ENCODE peak calls at places on chromosomes 16 and 17, in six cellular contexts. D, U, R, E, Q and C are unnamed samples. For H3K27me3 and H3K4me1, the result is how much of the 10 kb centered on the place peaks cover.

GRCh38 chr16:79843631-79844043 is 243.1 kb upstream of the MAF start:
- DNase-seq in R (no peak), D (no peak), Q (no peak), U (no peak), E (no peak), C (peak)

GRCh38 chr17:67452681-67453554 is 75.8 kb downstream of the PITPNC1 start:
- DNase-seq in E (no peak), U (no peak), Q (no peak), R (no peak), D (no peak), C (no peak)

GRCh38 chr16:11824362-11824761 is 27.0 kb downstream of the RSL1D1 start:
- DNase-seq in Q (peak), E (no peak), R (peak), D (peak), U (no peak), C (no peak)

GRCh38 chr17:44831270-44831770 is 1.2 kb upstream of the GJC1 start:
- DNase-seq in R (no peak), U (no peak), Q (no peak), E (no peak), D (no peak), C (no peak)

GRCh38 chr16:13898233-13898632 is 21.7 kb upstream of the ERCC4 start:
- DNase-seq in Q (no peak), U (no peak), D (no peak), E (no peak), R (no peak), C (no peak)

GRCh38 chr17:37310940-37311339 is 64.8 kb upstream of the C17orf78 start:
- DNase-seq in E (no peak), Q (no peak), R (no peak), U (peak), D (no peak), C (no peak)

GRCh38 chr16:23339781-23340180 is 37.7 kb downstream of the SCNN1B start:
- DNase-seq in R (no peak), E (no peak), D (no peak), Q (no peak), U (no peak), C (peak)

GRCh38 chr16:65059421-65059980 is 62.4 kb downstream of the CDH11 start:
- DNase-seq in Q (peak), D (no peak), E (no peak), U (no peak), R (no peak), C (no peak)

GRCh38 chr16:67516296-67517177 is 12.1 kb upstream of the RIPOR1 start:
- DNase-seq in E (peak), U (peak), D (no peak), R (no peak), Q (no peak), C (no peak)

GRCh38 chr17:9763643-9764042 is 27.7 kb downstream of the DHRS7C start:
- DNase-seq in E (no peak), U (no peak), R (no peak), D (no peak), Q (no peak), C (no peak)

GRCh38 chr17:6605142-6605541 is 35.4 kb downstream of the KIAA0753 start:
- DNase-seq in D (no peak), E (no peak), R (no peak), Q (no peak), U (no peak), C (no peak)

GRCh38 chr17:77495575-77495974 is 354.8 kb downstream of the SEC14L1 start:
- DNase-seq in U (no peak), D (peak), Q (peak), R (peak), E (no peak), C (no peak)

GRCh38 chr16:77971306-77972131 is 50.8 kb upstream of the CLEC3A start:
- DNase-seq in E (peak), R (peak), U (peak), Q (peak), D (peak), C (peak)

GRCh38 chr16:66984902-66985311 is 3.5 kb upstream of the CES4A start:
- DNase-seq in Q (no peak), D (no peak), U (no peak), R (no peak), E (no peak), C (no peak)

GRCh38 chr16:74449470-74449869 is 28.2 kb upstream of the CLEC18B start:
- DNase-seq in E (peak), Q (no peak), R (no peak), U (no peak), D (no peak), C (peak)

GRCh38 chr16:88782454-88783390 is 2.3 kb downstream of the PIEZO1 start:
- DNase-seq in U (peak), E (peak), Q (no peak), D (no peak), R (no peak), C (peak)

GRCh38 chr17:18981642-18982424 is 22.7 kb downstream of the FAM83G start:
- DNase-seq in E (peak), Q (no peak), D (peak), R (no peak), U (peak), C (peak)

GRCh38 chr17:65515959-65516948 is 45.2 kb downstream of the AXIN2 start:
- DNase-seq in E (peak), R (no peak), Q (no peak), D (no peak), U (peak), C (no peak)

GRCh38 chr16:86823895-86824671 is 245.7 kb downstream of the FOXL1 start:
- DNase-seq in E (peak), Q (no peak), D (no peak), R (no peak), U (peak), C (peak)

GRCh38 chr16:66135376-66135775 is 231.1 kb upstream of the CDH5 start:
- DNase-seq in U (peak), D (no peak), E (peak), R (peak), Q (peak), C (no peak)

GRCh38 chr17:69605571-69605970 is 191.1 kb downstream of the MAP2K6 start:
- DNase-seq in U (no peak), R (no peak), D (no peak), Q (no peak), E (peak), C (no peak)

GRCh38 chr16:56960681-56961281 is 969 bp upstream of the CETP start:
- DNase-seq in R (no peak), U (no peak), E (peak), Q (no peak), D (no peak), C (no peak)

GRCh38 chr16:71439531-71439930 is 2.3 kb downstream of the TLE7 start:
- DNase-seq in D (no peak), E (no peak), Q (no peak), R (no peak), U (peak), C (no peak)

GRCh38 chr16:78727536-78727935 is 628.1 kb downstream of the WWOX start:
- DNase-seq in Q (no peak), E (no peak), D (no peak), U (no peak), R (no peak), C (no peak)

GRCh38 chr16:87850009-87851006 is 19.0 kb downstream of the SLC7A5 start:
- DNase-seq in D (peak), U (no peak), R (peak), Q (peak), E (peak), C (no peak)

GRCh38 chr16:30166202-30166902 is 17.1 kb upstream of the CORO1A start:
- DNase-seq in Q (no peak), D (no peak), R (no peak), U (no peak), E (no peak), C (no peak)

GRCh38 chr17:82350182-82351030 is 8.6 kb upstream of the TEX19 start:
- DNase-seq in Q (no peak), D (no peak), U (no peak), E (no peak), R (no peak), C (no peak)

GRCh38 chr17:27523712-27524111 is 67.5 kb downstream of the KSR1 start:
- DNase-seq in D (no peak), E (no peak), Q (no peak), U (no peak), R (no peak), C (peak)

GRCh38 chr17:61542027-61542426 is 49.0 kb downstream of the NACA2 start:
- DNase-seq in Q (no peak), U (no peak), R (no peak), E (no peak), D (no peak), C (no peak)
- H3K27me3 ChIP-seq in Q (under half), U (under half), R (under half), E (under half), D (under half), C (under half)

DNA sequence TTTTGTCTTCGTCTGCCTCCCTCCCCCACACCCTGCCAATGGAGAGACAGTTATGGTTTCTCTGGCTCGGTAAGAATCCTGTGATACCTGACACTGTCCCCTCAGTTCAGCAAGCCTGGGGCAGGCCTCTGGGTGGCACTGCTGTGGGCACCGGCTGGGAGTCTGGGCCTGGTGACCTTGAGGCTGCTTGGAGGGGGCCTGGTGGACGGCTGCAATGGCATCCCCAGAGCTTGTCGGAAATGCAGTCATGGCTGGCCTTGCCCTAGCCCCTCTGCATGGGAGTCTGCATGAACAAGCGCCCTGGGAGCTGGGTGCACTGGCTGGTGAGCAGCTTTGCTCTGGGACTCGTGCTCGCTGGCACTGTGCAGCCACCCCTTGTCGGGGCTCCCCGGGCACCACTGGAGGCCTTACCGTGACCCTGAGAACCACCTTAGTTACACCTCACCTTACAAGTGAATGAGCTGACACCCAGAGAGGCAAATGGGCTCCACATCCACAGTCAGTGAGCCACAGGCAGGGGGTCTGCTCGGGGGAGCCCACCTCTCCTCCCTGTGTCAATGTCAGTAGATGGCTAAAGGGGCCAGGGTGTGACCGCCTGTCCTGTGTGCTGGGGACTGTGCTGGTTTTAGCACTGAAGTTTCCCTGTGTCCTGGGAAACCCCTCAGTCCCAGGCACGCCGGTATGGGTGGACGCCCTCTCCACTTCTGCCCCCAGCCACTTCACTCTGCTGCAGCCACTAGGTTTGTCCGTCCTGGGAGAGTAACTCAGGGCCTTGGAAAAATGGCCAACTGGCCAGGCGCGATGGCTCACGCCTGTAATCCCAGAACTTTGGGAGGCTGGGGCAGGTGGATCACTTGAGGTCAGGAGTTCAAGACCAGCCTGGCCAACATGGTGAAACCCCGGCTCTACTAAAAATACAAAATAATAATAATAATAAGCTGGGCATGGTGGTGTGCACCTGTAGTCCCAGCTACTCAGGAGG is 1.4 kb downstream of the LGALS3BP start:
- DNase-seq in D (no peak), E (no peak), U (no peak), R (peak), Q (peak), C (no peak)
- H3K4me1 ChIP-seq in D (under half), E (under half), U (under half), R (under half), Q (under half), C (half or more)

GRCh38 chr17:58265902-58266875 is 14.5 kb downstream of the MPO start:
- DNase-seq in R (peak), D (no peak), Q (no peak), U (no peak), E (no peak), C (no peak)

GRCh38 chr17:58263773-58264172 is 17.0 kb downstream of the MPO start:
- DNase-seq in R (no peak), Q (no peak), E (no peak), D (no peak), U (no peak), C (no peak)

GRCh38 chr17:58265266-58265665 is 15.5 kb downstream of the MPO start:
- DNase-seq in D (no peak), R (no peak), U (no peak), Q (no peak), E (no peak), C (no peak)

GRCh38 chr17:58262149-58262548 is 18.6 kb downstream of the MPO start:
- DNase-seq in R (peak), U (no peak), Q (no peak), E (no peak), D (no peak), C (no peak)

GRCh38 chr17:58264407-58265103 is 16.2 kb downstream of the MPO start:
- DNase-seq in Q (no peak), D (no peak), R (no peak), U (no peak), E (no peak), C (no peak)
- H3K27me3 ChIP-seq in Q (under half), D (under half), R (under half), U (under half), E (under half), C (under half)

GRCh38 chr16:593406-593805 is 3.5 kb downstream of the RAB40C start:
- DNase-seq in R (no peak), Q (no peak), U (no peak), E (no peak), D (no peak), C (peak)

GRCh38 chr16:592518-593306 is 2.8 kb downstream of the RAB40C start:
- DNase-seq in E (no peak), D (peak), Q (peak), R (peak), U (no peak), C (peak)

GRCh38 chr16:595094-595528 is 5.2 kb downstream of the RAB40C start:
- DNase-seq in Q (no peak), E (no peak), R (peak), U (no peak), D (no peak), C (no peak)

GRCh38 chr16:591892-592517 is 2.1 kb downstream of the RAB40C start:
- DNase-seq in D (no peak), U (no peak), E (no peak), Q (no peak), R (peak), C (no peak)

DNA sequence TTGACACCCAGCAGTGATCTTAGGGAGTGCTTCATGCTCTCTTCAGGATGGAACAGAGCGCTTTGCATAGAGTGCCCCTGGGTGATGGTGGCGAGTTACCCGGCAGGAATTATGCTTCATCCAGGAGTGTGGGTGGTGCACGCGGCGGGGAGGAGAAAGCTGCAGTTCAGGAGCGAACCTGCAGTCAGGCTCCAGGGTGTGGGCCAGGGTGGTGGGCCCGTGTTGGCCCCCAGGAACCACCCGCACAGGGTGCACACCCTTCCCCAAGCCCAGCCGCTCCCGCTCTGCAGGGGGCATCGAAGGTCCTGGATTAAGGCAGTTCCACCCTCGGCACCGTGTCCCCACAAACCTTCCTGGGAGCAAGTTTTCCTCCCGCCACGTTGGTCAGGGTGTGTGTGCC is 3.9 kb downstream of the RAB40C start:
- DNase-seq in U (no peak), E (no peak), Q (no peak), R (peak), D (no peak), C (no peak)
- H3K4me1 ChIP-seq in U (under half), E (under half), Q (under half), R (under half), D (under half), C (under half)

DNA sequence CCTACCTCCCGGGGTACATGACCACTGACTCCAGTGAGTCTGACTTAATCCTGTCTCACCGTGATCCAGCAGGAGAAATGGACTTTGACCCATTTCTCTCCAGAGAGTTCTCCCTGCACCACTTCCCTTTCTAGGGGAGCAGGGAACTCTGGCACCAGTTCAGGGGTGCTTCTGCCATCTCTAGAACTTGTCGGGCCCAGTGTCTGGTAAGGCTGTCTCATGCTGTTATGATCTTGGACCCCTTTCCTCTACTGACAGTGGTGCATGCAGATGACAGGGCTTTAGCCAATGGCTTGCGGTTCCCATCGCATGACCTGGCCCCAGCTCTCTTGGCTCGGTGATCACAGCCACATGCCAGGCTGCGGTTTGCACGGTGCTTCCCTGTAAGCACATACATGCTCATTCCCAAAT is 62.0 kb downstream of the SLC39A11 start:
- DNase-seq in Q (no peak), R (no peak), E (peak), U (no peak), D (peak), C (no peak)
- H3K27me3 ChIP-seq in Q (under half), R (under half), E (under half), U (under half), D (under half), C (under half)